ENCODE peak calls at places on chromosomes 5 and 9, in seven cellular contexts. G is HCT116, K is H1, S is HepG2, A is endothelial cell of umbilical vein, U is K562, Q is GM12878. Z is an unnamed sample.

GRCh38 chr5:132458651-132459030 is 31.9 kb downstream of the IRF1 start:
- DNase-seq in G (no peak), K (no peak), S (no peak), A (no peak), U (no peak), Q (no peak), Z (no peak)

GRCh38 chr5:73540192-73540591 is 25.2 kb downstream of the ANKRA2 start:
- DNase-seq in G (no peak), K (no peak), S (peak), A (peak), U (peak), Q (no peak), Z (no peak)

GRCh38 chr5:94761786-94762185 is 143.3 kb downstream of the SLF1 start:
- DNase-seq in G (no peak), K (no peak), S (no peak), A (no peak), U (no peak), Q (no peak), Z (no peak)

GRCh38 chr5:19608434-19608833 is 379.6 kb downstream of the CDH18 start:
- DNase-seq in G (no peak), K (no peak), S (no peak), A (no peak), U (no peak), Q (no peak), Z (peak)

GRCh38 chr5:175800656-175801081 is 70.7 kb upstream of the CPLX2 start:
- DNase-seq in G (no peak), K (no peak), S (no peak), A (no peak), U (peak), Q (no peak), Z (no peak)

GRCh38 chr5:124408738-124409453 is 337.5 kb downstream of the ZNF608 start:
- DNase-seq in G (no peak), K (no peak), S (no peak), A (no peak), U (no peak), Q (no peak), Z (no peak)

GRCh38 chr9:72843525-72844439 is 109.1 kb downstream of the ALDH1A1 start:
- DNase-seq in G (no peak), K (no peak), S (peak), A (no peak), U (no peak), Q (no peak), Z (no peak)

GRCh38 chr5:37533851-37534250 is 154.7 kb downstream of the WDR70 start:
- DNase-seq in G (peak), K (no peak), S (no peak), A (no peak), U (no peak), Q (no peak), Z (no peak)

GRCh38 chr5:57953830-57954229 is 471.2 kb upstream of the ACTBL2 start:
- DNase-seq in G (no peak), K (no peak), S (no peak), A (no peak), U (peak), Q (no peak), Z (no peak)

GRCh38 chr9:86097510-86098224 is 1.7 kb downstream of the GOLM1 start:
- DNase-seq in G (no peak), K (no peak), S (no peak), A (no peak), U (no peak), Q (no peak), Z (no peak)

GRCh38 chr5:34863947-34864346 is 25.0 kb downstream of the TTC23L start:
- DNase-seq in G (no peak), K (no peak), S (no peak), A (peak), U (no peak), Q (no peak), Z (no peak)

GRCh38 chr5:10825897-10826644 is 65.0 kb upstream of the DAP start:
- DNase-seq in G (no peak), K (peak), S (no peak), A (no peak), U (peak), Q (no peak), Z (no peak)

GRCh38 chr9:87973791-87974292 is 491 bp downstream of the CDK20 start:
- DNase-seq in G (no peak), K (peak), S (no peak), A (no peak), U (no peak), Q (no peak), Z (no peak)

GRCh38 chr9:16100596-16101091 is 547.8 kb downstream of the CCDC171 start:
- DNase-seq in G (no peak), K (peak), S (no peak), A (no peak), U (no peak), Q (no peak), Z (no peak)

GRCh38 chr5:110386782-110387181 is 339.7 kb downstream of the TMEM232 start:
- DNase-seq in G (no peak), K (no peak), S (peak), A (no peak), U (no peak), Q (no peak), Z (no peak)

GRCh38 chr9:136048560-136049411 is 46.3 kb downstream of the NACC2 start:
- DNase-seq in G (no peak), K (no peak), S (no peak), A (no peak), U (no peak), Q (no peak), Z (no peak)

GRCh38 chr9:136345281-136346156 is 18.0 kb downstream of the DNLZ start:
- DNase-seq in G (no peak), K (peak), S (peak), A (peak), U (peak), Q (no peak), Z (no peak)

GRCh38 chr9:15936316-15936869 is 383.6 kb downstream of the CCDC171 start:
- DNase-seq in G (no peak), K (no peak), S (no peak), A (peak), U (no peak), Q (no peak), Z (no peak)

GRCh38 chr9:100473271-100474081 is 527 bp downstream of the TMEFF1 start:
- DNase-seq in G (no peak), K (peak), S (no peak), A (peak), U (peak), Q (no peak), Z (no peak)

GRCh38 chr5:6686916-6687409 is 26.3 kb upstream of the TENT4A start:
- DNase-seq in G (no peak), K (no peak), S (peak), A (peak), U (peak), Q (no peak), Z (no peak)

GRCh38 chr9:105148328-105149006 is 96.0 kb upstream of the SLC44A1 start:
- DNase-seq in G (no peak), K (peak), S (no peak), A (no peak), U (no peak), Q (no peak), Z (no peak)

GRCh38 chr9:78904686-78905085 is 607.8 kb downstream of the PSAT1 start:
- DNase-seq in G (no peak), K (no peak), S (no peak), A (no peak), U (no peak), Q (no peak), Z (no peak)

GRCh38 chr5:16690243-16690839 is 73.5 kb upstream of the RETREG1 start:
- DNase-seq in G (peak), K (peak), S (peak), A (peak), U (peak), Q (no peak), Z (peak)

GRCh38 chr5:127723571-127723970 is 20.4 kb downstream of the CCDC192 start:
- DNase-seq in G (no peak), K (no peak), S (no peak), A (peak), U (no peak), Q (no peak), Z (no peak)

GRCh38 chr9:118223111-118223510 is 518.9 kb downstream of the TLR4 start:
- DNase-seq in G (no peak), K (no peak), S (no peak), A (no peak), U (no peak), Q (no peak), Z (no peak)

GRCh38 chr5:56233230-56233629 is at the start of gene ANKRD55:
- DNase-seq in G (no peak), K (no peak), S (no peak), A (no peak), U (no peak), Q (no peak), Z (no peak)

GRCh38 chr5:124605516-124605915 is 140.9 kb downstream of the ZNF608 start:
- DNase-seq in G (no peak), K (no peak), S (peak), A (peak), U (no peak), Q (no peak), Z (no peak)

GRCh38 chr5:138575194-138576015 is at the start of gene HSPA9:
- DNase-seq in G (peak), K (peak), S (peak), A (peak), U (peak), Q (peak), Z (peak)

GRCh38 chr5:77627869-77628674 is 10.4 kb downstream of the OTP start:
- DNase-seq in G (no peak), K (peak), S (no peak), A (no peak), U (no peak), Q (no peak), Z (no peak)
- TF ChIP-seq EZH2 in G (no peak), K (peak), S (no peak), A (peak), U (no peak), Q (no peak), Z (no peak)

GRCh38 chr5:31427013-31427783 is 104.7 kb downstream of the DROSHA start:
- DNase-seq in G (no peak), K (no peak), S (no peak), A (peak), U (no peak), Q (no peak), Z (no peak)
- H3K9ac ChIP-seq in G (no peak), K (no peak), S (no peak), A (no peak), U (no peak), Q (no peak), Z (no peak)

GRCh38 chr5:38803246-38803645 is 42.6 kb upstream of the OSMR start:
- DNase-seq in G (no peak), K (no peak), S (no peak), A (no peak), U (no peak), Q (no peak), Z (no peak)

GRCh38 chr5:38809388-38810359 is 36.1 kb upstream of the OSMR start:
- DNase-seq in G (peak), K (peak), S (peak), A (peak), U (peak), Q (no peak), Z (peak)

GRCh38 chr5:38802125-38802524 is 43.7 kb upstream of the OSMR start:
- DNase-seq in G (no peak), K (no peak), S (no peak), A (no peak), U (no peak), Q (no peak), Z (no peak)

GRCh38 chr5:38808666-38809343 is 37.0 kb upstream of the OSMR start:
- DNase-seq in G (no peak), K (no peak), S (no peak), A (no peak), U (no peak), Q (no peak), Z (no peak)

GRCh38 chr5:38807570-38808461 is 38.0 kb upstream of the OSMR start:
- DNase-seq in G (no peak), K (no peak), S (no peak), A (peak), U (peak), Q (no peak), Z (peak)
- TF ChIP-seq POLR2AphosphoS5 in G (no peak), K (no peak), S (no peak), A (peak), U (no peak), Q (no peak), Z (peak)

DNA sequence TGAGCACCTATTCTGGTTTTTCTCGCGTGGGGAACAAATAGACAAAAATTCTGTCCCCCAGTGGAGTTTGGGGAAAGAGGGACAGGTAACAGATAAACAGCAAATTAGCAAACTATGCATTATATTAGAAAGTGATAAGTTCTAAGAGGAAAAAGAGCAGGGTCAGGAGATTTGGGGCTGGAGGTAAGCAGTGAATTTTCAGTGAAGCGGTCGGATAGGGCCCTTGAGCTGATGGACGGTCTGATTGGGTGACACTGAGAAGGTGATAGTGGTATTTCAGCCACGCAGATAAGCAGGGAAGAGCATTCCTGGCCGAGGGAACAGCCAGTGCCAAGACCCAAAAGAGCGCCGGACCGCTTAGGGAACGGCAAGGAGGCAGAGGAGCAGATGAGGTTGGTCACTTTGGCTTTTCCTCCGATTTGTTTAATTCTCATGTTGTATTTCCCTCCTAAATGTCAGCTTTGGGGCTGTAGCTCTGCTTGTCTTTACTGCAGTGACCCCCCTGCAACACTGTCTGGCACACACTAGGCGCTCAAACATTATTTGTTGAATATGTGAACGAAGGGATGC is 1.0 kb upstream of the PTPN3 start:
- DNase-seq in G (no peak), K (no peak), S (no peak), A (no peak), U (no peak), Q (no peak), Z (no peak)
- TF ChIP-seq EZH2 in G (no peak), K (peak), S (no peak), A (no peak), U (no peak), Q (no peak), Z (no peak)

GRCh38 chr5:157652377-157652692 is at the start of gene SOX30:
- DNase-seq in G (no peak), K (no peak), S (peak), A (no peak), U (no peak), Q (no peak), Z (no peak)
- H3K9ac ChIP-seq in G (no peak), K (no peak), S (no peak), A (no peak), U (no peak), Q (no peak), Z (no peak)

GRCh38 chr9:18770509-18770908 is 262.5 kb downstream of the SAXO1 start:
- DNase-seq in G (no peak), K (no peak), S (no peak), A (no peak), U (no peak), Q (no peak), Z (no peak)

GRCh38 chr9:18767141-18767540 is 265.9 kb downstream of the SAXO1 start:
- DNase-seq in G (no peak), K (no peak), S (no peak), A (no peak), U (no peak), Q (no peak), Z (no peak)

GRCh38 chr9:18771736-18772135 is 261.3 kb downstream of the SAXO1 start:
- DNase-seq in G (no peak), K (no peak), S (no peak), A (no peak), U (no peak), Q (no peak), Z (no peak)

GRCh38 chr9:18771018-18771417 is 262.0 kb downstream of the SAXO1 start:
- DNase-seq in G (no peak), K (no peak), S (no peak), A (no peak), U (no peak), Q (no peak), Z (no peak)

GRCh38 chr9:18768951-18769622 is 263.9 kb downstream of the SAXO1 start:
- DNase-seq in G (no peak), K (no peak), S (no peak), A (no peak), U (no peak), Q (peak), Z (no peak)
- TF ChIP-seq POLR2AphosphoS5 in G (no peak), K (no peak), S (no peak), A (no peak), U (no peak), Q (no peak), Z (no peak)

DNA sequence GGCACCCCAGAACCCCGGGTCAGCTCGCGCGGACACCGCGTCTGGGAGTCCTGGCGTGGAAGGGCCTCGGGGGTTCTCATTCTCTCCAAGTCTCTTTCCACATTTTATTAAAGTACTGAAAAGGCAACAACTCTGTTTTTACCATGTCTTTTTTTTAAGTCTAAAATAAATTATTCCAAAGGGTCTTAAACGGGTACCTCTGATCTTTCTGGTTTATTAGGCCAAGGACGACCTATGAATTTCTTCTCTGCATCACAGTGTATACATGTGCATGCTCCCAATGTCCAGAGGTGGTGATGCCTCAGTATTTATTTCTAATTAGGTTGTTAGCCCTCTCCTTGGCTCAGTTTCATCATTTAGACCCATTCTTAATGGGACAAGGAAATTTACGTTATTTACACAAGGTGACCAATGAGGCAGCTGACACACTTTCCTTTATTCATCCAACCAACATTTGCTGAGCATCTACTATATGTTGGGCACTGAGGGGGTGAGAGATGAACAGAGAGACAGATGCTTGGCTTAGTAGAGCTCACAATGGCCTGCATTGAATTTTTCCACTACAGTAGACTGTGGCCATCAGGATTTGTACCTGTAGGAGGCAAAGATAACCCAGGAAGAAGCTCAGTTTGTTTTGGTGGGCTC is 7.6 kb upstream of the OTP start:
- DNase-seq in G (no peak), K (no peak), S (no peak), A (no peak), U (no peak), Q (no peak), Z (no peak)
- TF ChIP-seq EZH2 in G (no peak), K (peak), S (no peak), A (peak), U (no peak), Q (no peak), Z (no peak)

GRCh38 chr9:130039504-130040147 is 3.4 kb downstream of the FNBP1 start:
- DNase-seq in G (no peak), K (no peak), S (no peak), A (no peak), U (no peak), Q (peak), Z (no peak)
- H3K9ac ChIP-seq in G (no peak), K (no peak), S (no peak), A (no peak), U (no peak), Q (peak), Z (no peak)

DNA sequence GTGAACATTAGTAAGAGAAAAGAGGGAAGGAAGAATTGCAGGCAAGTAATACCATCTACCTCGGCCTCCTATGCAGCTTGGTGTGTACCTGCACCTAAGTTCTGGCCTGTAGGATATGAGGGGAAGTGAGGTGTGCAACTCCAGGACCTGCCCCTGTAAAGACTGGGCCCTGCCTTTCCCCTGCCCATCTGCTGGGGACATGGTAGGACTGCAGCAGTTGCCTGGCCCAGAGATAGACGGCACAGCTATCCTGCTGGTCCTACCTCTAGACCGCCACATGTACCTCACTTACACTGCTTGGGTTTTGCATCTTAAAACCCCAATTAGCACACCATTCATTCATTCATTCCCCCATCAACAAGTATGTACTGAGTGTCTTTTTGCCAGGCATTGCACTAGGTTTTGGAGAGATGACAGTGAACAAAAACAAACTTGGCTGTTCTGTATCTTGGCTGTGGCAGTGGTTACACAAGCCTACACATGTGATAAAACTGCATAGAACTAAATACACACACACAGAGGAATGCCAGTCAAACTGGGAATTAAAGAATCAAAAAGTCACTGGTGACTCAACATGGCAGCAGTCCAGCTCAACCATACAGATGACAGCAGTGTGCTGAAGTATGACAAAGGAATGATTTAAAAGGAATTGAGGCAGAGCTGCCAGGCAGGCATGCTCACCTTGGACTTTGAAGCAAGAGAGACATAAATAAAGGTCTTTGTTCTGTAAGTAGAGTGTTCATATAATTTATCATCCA is 23.3 kb upstream of the MGAT1 start:
- DNase-seq in G (no peak), K (no peak), S (peak), A (peak), U (no peak), Q (no peak), Z (no peak)
- TF ChIP-seq POLR2AphosphoS5 in G (no peak), K (no peak), S (no peak), A (no peak), U (no peak), Q (no peak), Z (no peak)

Z was measured in SK-N-MC.